ENCODE peak calls at places on chromosome 16, in ten cellular contexts. Z is A549, U is suprapubic skin, R is stomach, I is IMR-90, M is HCT116, J is uterus, A is prostate gland, X is tibial nerve, F is Peyer's patch. N is an unnamed sample.

GRCh38 chr16:15509593-15510520 is 75.5 kb downstream of the BMERB1 start:
- DNase-seq in Z (no peak), U (no peak), R (no peak), I (peak; percentile 60), M (no peak), J (no peak), A (no peak), X (no peak), F (no peak), N (no peak)

GRCh38 chr16:81707411-81708321 is 71.4 kb upstream of the PLCG2 start:
- DNase-seq in Z (no peak), U (no peak), R (peak; percentile 70), I (peak; percentile 73), M (no peak), J (no peak), A (no peak), X (no peak), F (no peak), N (peak; percentile 64)

GRCh38 chr16:75345711-75346110 is 87.6 kb downstream of the CFDP1 start:
- DNase-seq in Z (no peak), U (no peak), R (no peak), I (peak; percentile 18), M (no peak), J (no peak), A (no peak), X (no peak), F (no peak), N (no peak)

GRCh38 chr16:50820225-50820624 is 78.3 kb downstream of the CYLD start:
- DNase-seq in Z (no peak), U (no peak), R (no peak), I (no peak), M (no peak), J (no peak), A (no peak), X (no peak), F (no peak), N (no peak)

GRCh38 chr16:74075393-74075792 is 221.2 kb upstream of the PSMD7 start:
- DNase-seq in Z (no peak), U (no peak), R (no peak), I (no peak), M (no peak), J (no peak), A (no peak), X (no peak), F (no peak), N (no peak)

GRCh38 chr16:69407702-69408323 is 16.6 kb upstream of the CYB5B start:
- DNase-seq in Z (no peak), U (no peak), R (no peak), I (no peak), M (no peak), J (no peak), A (no peak), X (no peak), F (no peak), N (no peak)

GRCh38 chr16:81940781-81941560 is 70.3 kb downstream of the SDR42E1 start:
- DNase-seq in Z (peak; percentile 57), U (no peak), R (no peak), I (peak; percentile 64), M (peak; percentile 57), J (no peak), A (no peak), X (no peak), F (no peak), N (no peak)

GRCh38 chr16:28151180-28151579 is 60.6 kb downstream of the XPO6 start:
- DNase-seq in Z (no peak), U (no peak), R (no peak), I (no peak), M (no peak), J (no peak), A (peak; percentile 20), X (no peak), F (no peak), N (no peak)

GRCh38 chr16:8108991-8109509 is 481.3 kb downstream of the TMEM114 start:
- DNase-seq in Z (no peak), U (no peak), R (no peak), I (no peak), M (no peak), J (no peak), A (no peak), X (no peak), F (no peak), N (no peak)

GRCh38 chr16:8103649-8104289 is 486.5 kb downstream of the TMEM114 start:
- DNase-seq in Z (no peak), U (no peak), R (no peak), I (no peak), M (no peak), J (no peak), A (no peak), X (no peak), F (no peak), N (no peak)

GRCh38 chr16:8113843-8114242 is 476.5 kb downstream of the TMEM114 start:
- DNase-seq in Z (no peak), U (no peak), R (no peak), I (no peak), M (no peak), J (no peak), A (no peak), X (no peak), F (no peak), N (no peak)

GRCh38 chr16:8110572-8111514 is 479.5 kb downstream of the TMEM114 start:
- DNase-seq in Z (no peak), U (no peak), R (no peak), I (no peak), M (no peak), J (no peak), A (no peak), X (no peak), F (no peak), N (no peak)

DNA sequence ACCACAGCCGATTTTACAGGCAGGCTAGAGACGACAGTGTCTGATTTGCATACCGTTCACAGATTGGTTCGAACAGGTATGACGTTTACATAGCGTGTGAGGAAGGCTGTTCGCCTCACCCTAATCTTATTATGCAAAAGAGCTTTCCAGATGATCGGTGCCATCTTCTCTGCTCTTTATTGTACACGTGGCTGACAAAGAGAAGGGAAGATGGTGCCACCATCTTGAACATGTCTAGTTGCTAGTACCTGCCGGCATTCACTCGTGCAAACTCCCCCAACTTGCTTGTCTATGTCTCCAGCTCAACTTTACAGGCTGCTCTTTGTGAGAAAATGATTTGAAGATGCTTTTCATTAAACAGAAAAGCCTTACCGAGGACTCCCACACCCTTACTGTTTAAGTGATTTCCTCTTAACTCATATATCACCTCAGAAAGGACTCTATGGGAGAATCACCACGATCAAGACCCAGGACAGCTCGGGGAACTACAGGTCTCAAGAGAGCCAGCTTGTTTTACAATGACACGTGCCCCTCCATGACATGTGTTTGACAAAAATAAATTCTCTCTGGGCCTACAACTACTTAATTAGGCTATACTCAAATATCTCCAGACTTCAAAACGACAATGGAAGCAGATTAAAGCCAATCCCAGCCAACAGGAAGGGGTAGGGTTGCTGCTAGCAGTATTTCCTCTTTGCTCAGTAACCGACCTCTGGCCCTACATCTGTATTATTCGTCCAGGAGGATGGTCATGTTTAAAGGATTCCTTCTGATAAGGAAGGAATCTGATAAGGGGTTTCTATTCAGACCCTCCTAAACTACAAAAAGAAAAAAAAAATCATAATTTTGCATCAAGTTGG is 480.6 kb downstream of the TMEM114 start:
- DNase-seq in Z (no peak), U (no peak), R (no peak), I (no peak), M (no peak), J (no peak), A (no peak), X (no peak), F (no peak), N (no peak)
- TF ChIP-seq POLR2A in Z (no peak), U (no peak), R (no peak), I (no peak), M (no peak), J (no peak), A (no peak), X (no peak), F (no peak), N (no peak)

DNA sequence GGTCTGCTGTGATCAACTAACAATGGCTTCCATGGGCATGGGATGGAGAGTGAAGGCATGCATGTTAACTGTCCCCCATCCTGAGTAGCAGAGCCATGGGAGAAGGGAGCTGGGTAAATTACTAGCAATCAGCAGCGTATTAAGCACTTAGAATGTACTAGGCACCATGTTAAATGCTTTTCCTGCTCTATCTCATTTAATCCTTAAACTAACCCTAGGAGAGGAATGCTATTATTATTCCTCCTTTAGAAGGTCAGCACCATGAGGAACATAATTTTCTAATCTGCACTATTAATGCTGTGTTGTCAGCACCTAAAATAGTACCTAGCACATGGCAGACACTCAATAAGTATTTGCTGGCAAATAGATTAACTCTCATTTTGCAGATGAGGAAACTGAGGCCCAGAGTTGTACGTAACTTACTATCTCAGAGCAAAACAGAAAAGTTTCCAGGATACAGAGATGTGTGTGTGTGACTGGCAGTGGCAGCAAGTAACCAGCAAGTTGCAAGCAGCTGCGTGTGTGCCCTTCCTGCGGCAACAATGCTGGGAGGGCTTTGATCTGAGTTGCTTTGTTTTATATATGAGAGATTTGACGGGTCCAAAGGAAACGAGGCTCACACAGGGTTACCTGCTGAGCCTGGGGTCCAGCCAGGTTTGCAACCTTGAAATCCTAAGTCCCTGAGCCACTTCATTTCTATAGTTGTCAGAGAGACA is 6.5 kb upstream of the KLHL36 start:
- DNase-seq in Z (no peak), U (no peak), R (no peak), I (no peak), M (no peak), J (no peak), A (no peak), X (no peak), F (no peak), N (no peak)
- H3K4me3 ChIP-seq in Z (no peak overlapping the region), U (no peak overlapping the region), R (no peak overlapping the region), I (no peak overlapping the region), M (no peak overlapping the region), J (no peak overlapping the region), A (no peak overlapping the region), X (no peak overlapping the region), F (no peak overlapping the region), N (no peak overlapping the region)

GRCh38 chr16:30660424-30661251 is 2.4 kb downstream of the FBRS start:
- DNase-seq in Z (no peak), U (no peak), R (no peak), I (peak; percentile 58), M (no peak), J (no peak), A (no peak), X (no peak), F (peak; percentile 61), N (peak; percentile 28)
- TF ChIP-seq POLR2A in Z (no peak), U (no peak), R (no peak), I (no peak), M (no peak), J (no peak), A (no peak), X (no peak), F (peak; percentile 97), N (no peak)

GRCh38 chr16:71889147-71889546 is 5.2 kb upstream of the ZNF821 start:
- DNase-seq in Z (no peak), U (no peak), R (no peak), I (no peak), M (no peak), J (no peak), A (no peak), X (no peak), F (no peak), N (no peak)

GRCh38 chr16:71883849-71884638 is at the start of gene ZNF821:
- DNase-seq in Z (peak; percentile 85), U (peak; percentile 88), R (peak; percentile 83), I (peak; percentile 64), M (no peak), J (peak; percentile 80), A (peak; percentile 79), X (peak; percentile 49), F (peak; percentile 86), N (peak; percentile 90)

GRCh38 chr16:71883193-71883848 is 661 bp downstream of the ZNF821 start:
- DNase-seq in Z (no peak), U (no peak), R (no peak), I (peak; percentile 6), M (no peak), J (peak; percentile 46), A (peak; percentile 29), X (no peak), F (peak; percentile 74), N (peak; percentile 49)

GRCh38 chr16:71882505-71883192 is 1.3 kb downstream of the ZNF821 start:
- DNase-seq in Z (peak; percentile 83), U (peak; percentile 71), R (peak; percentile 74), I (peak; percentile 75), M (peak; percentile 72), J (peak; percentile 41), A (peak; percentile 71), X (peak; percentile 52), F (peak; percentile 86), N (no peak)

DNA sequence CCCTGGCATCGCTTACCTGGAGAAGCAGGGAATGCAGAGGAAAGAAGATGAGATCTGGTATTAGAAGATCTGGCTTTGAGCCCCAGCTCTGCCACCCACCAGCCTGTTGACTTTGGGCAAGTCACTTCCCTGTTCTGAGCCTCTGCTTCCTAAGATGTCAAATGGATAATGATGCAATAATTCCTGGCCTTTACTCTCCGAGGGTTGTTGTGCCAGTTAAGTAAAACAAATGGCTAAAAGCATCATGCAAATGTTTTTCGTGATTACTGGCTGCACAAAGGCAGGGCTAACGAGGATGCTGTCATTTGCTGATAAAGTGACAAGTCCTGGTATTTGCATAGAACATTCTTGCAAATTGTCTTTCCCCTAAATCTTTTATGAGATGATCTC is 1.3 kb upstream of the ZNF821 start:
- DNase-seq in Z (no peak), U (no peak), R (no peak), I (no peak), M (no peak), J (no peak), A (no peak), X (no peak), F (no peak), N (no peak)
- H3K4me3 ChIP-seq in Z (no peak overlapping the region), U (no peak overlapping the region), R (no peak overlapping the region), I (no peak overlapping the region), M (no peak overlapping the region), J (no peak overlapping the region), A (no peak overlapping the region), X (no peak overlapping the region), F (no peak overlapping the region), N (no peak overlapping the region)